ENCODE peak calls at places on chromosomes 12 and 14, in four cellular contexts. R is foreskin fibroblast, C is spleen, Z is nephron progenitor cell. T is an unnamed sample.

GRCh38 chr12:12745576-12746211 is 28.5 kb downstream of the CDKN1B start:
- DNase-seq in Z (no peak), R (no peak), C (no peak), T (no peak)

GRCh38 chr12:25089738-25090137 is 105.2 kb downstream of the DNAI7 start:
- DNase-seq in C (no peak), Z (no peak), R (no peak), T (no peak)

GRCh38 chr14:21385170-21385904 is 1.5 kb upstream of the SUPT16H start:
- DNase-seq in Z (no peak), R (peak; percentile 7), C (no peak), T (no peak)

GRCh38 chr12:89731614-89732013 is 23.0 kb upstream of the ATP2B1 start:
- DNase-seq in C (no peak), R (peak; percentile 90), Z (no peak), T (no peak)

GRCh38 chr14:24132976-24133375 is 2.5 kb downstream of the FITM1 start:
- DNase-seq in C (no peak), R (no peak), Z (no peak), T (no peak)

GRCh38 chr12:93570552-93571359 is 1.7 kb upstream of the SOCS2 start:
- DNase-seq in R (peak; percentile 99), C (peak; percentile 94), Z (peak; percentile 89), T (peak; percentile 83)

GRCh38 chr12:57517187-57517586 is 3.1 kb downstream of the DDIT3 start:
- DNase-seq in Z (no peak), C (peak; percentile 2), R (peak; percentile 82), T (no peak)

GRCh38 chr14:84806627-84807026 is 723.3 kb upstream of the FLRT2 start:
- DNase-seq in C (no peak), R (no peak), Z (no peak), T (no peak)

GRCh38 chr14:91416744-91417133 is 881 bp downstream of the CCDC88C start:
- DNase-seq in R (no peak), Z (no peak), C (peak; percentile 90), T (no peak)

GRCh38 chr12:21813751-21814150 is 39.2 kb upstream of the KCNJ8 start:
- DNase-seq in Z (no peak), R (no peak), C (no peak), T (no peak)

GRCh38 chr14:52514046-52514811 is 38.1 kb downstream of the TXNDC16 start:
- DNase-seq in R (no peak), Z (no peak), C (no peak), T (no peak)

GRCh38 chr12:49347307-49348237 is 884 bp downstream of the DNAJC22 start:
- DNase-seq in R (peak; percentile 82), Z (peak; percentile 90), C (peak; percentile 93), T (peak; percentile 86)

GRCh38 chr12:6047249-6048227 is 76.9 kb downstream of the VWF start:
- DNase-seq in C (peak; percentile 11), Z (no peak), R (peak; percentile 76), T (no peak)

GRCh38 chr14:24392327-24393098 is 6.3 kb upstream of the NYNRIN start:
- DNase-seq in R (peak; percentile 75), C (no peak), Z (no peak), T (no peak)

GRCh38 chr12:113432976-113433375 is 10.8 kb downstream of the SDSL start:
- DNase-seq in R (no peak), Z (no peak), C (no peak), T (no peak)

GRCh38 chr14:80977103-80977728 is 21.8 kb downstream of the TSHR start:
- DNase-seq in R (no peak), Z (no peak), C (no peak), T (no peak)

GRCh38 chr12:58919271-58920101 is 818 bp downstream of the LRIG3 start:
- DNase-seq in C (peak; percentile 75), Z (no peak), R (peak; percentile 52), T (no peak)

GRCh38 chr12:20194171-20194570 is 174.2 kb upstream of the PDE3A start:
- DNase-seq in R (peak; percentile 55), C (no peak), Z (peak; percentile 33), T (no peak)
- TF ChIP-seq CTCF in R (peak; percentile 46), C (no peak), Z (peak; percentile 33), T (peak; percentile 38)

GRCh38 chr12:132416121-132416673 is 73.8 kb upstream of the FBRSL1 start:
- DNase-seq in C (no peak), Z (no peak), R (no peak), T (no peak)

GRCh38 chr12:132416827-132417226 is 73.1 kb upstream of the FBRSL1 start:
- DNase-seq in Z (no peak), R (no peak), C (no peak), T (no peak)

GRCh38 chr12:132413931-132414588 is 75.9 kb upstream of the FBRSL1 start:
- DNase-seq in C (no peak), Z (peak; percentile 76), R (no peak), T (peak; percentile 50)

GRCh38 chr12:132415456-132416120 is 74.4 kb upstream of the FBRSL1 start:
- DNase-seq in Z (no peak), R (no peak), C (no peak), T (no peak)

DNA sequence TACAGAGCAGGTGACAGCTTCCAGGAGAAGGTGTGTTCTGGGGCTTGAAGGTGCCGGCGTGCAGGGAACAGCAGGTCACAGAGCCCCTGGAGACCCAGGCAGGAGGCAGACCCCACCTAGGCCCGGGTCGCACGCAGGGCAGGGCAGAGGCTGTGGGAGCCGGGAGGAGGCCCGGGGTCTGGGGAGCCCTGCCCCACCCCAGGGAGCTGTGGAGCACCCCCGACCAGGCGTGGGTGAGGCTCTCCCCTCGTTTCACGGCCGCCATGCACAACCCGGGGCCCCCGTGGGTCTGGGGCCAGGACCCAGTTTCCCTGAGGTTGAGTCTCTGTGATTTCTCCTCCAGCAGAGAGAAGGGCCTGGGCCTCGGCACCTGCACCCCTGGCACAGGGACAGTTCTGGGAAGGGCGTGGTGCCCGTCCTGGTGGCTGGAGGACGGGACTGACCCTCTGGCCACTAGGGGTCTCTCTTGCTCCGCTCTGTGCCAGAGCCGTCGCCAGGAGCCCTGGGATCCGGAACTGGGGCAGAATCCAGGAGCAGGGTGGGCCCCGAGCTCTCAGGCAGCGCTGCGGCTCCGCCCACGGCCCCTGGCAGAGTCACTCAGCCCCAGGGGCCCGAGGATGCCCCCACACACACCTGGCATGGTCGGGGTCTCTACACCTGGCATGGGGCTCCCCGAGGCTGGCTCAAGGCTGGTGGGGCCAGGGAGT is 75.2 kb upstream of the FBRSL1 start:
- DNase-seq in R (peak; percentile 91), C (peak; percentile 92), Z (peak; percentile 89), T (peak; percentile 86)
- TF ChIP-seq CTCF in R (peak; percentile 94), C (peak; percentile 99), Z (peak; percentile 94), T (peak; percentile 95)

DNA sequence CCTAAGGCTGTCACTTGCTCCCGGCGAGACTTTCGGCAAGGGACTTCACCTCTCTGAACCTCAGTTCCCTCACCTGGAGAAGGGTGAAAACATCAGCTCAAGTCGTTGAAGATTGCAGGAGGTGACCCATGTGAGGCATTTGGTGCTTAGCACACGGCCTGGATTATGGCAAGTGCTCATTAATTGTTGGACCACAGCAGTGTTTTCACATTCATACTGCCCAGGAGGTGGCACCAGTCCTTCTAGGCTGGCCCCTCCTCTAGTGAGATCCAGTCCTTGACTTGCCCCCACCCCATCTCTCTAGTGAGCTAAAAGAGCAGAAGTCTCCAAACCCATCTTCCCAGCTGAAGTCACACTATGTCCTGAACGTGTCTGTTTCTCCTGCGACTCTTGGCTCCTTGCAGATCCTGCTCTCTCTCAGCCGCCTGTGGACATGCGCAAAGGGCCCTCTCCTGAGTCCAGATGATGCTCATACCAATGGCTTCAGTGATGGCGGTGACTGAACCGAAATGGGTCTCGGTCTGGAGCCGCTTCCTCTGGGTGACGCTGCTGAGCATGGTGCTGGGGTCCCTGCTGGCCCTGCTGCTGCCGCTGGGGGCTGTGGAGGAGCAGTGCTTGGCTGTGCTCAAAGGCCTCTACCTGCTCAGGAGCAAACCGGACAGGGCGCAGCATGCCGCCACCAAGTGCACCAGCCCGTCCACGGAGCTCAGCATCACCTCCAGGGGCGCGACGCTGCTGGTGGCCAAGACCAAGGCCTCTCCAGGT is 1.6 kb downstream of the FICD start:
- DNase-seq in R (peak; percentile 45), C (no peak), Z (no peak), T (no peak)
- TF ChIP-seq CTCF in R (no peak), C (no peak), Z (no peak), T (no peak)

GRCh38 chr12:23361971-23362370 is 587.5 kb downstream of the SOX5 start:
- DNase-seq in Z (no peak), C (no peak), R (no peak), T (no peak)
- TF ChIP-seq CTCF in Z (no peak), C (no peak), R (no peak), T (peak; percentile 52)

T was measured in neural crest cell.